ENCODE peak calls at places on chromosome 2, in nine cellular contexts. X, J, Q, A, R, L, T, N and H are unnamed samples.

GRCh38 chr2:44680983-44681481 is 260.5 kb upstream of the SIX3 start:
- DNase-seq in X (no peak), J (no peak), Q (no peak), A (no peak), R (no peak), L (no peak), T (no peak), N (no peak), H (no peak)

GRCh38 chr2:154710078-154710477 is 11.6 kb downstream of the KCNJ3 start:
- DNase-seq in X (no peak), J (no peak), Q (no peak), A (no peak), R (no peak), L (no peak), T (no peak), N (no peak), H (no peak)

GRCh38 chr2:203914546-203915169 is 21.9 kb upstream of the ICOS start:
- DNase-seq in X (no peak), J (no peak), Q (no peak), A (no peak), R (no peak), L (no peak), T (no peak), N (no peak), H (no peak)

GRCh38 chr2:147331790-147332419 is 512.9 kb upstream of the ACVR2A start:
- DNase-seq in X (no peak), J (no peak), Q (peak; percentile 42), A (peak; percentile 42), R (no peak), L (no peak), T (no peak), N (peak; percentile 77), H (no peak)

GRCh38 chr2:1369905-1370304 is 43.4 kb upstream of the TPO start:
- DNase-seq in X (no peak), J (no peak), Q (no peak), A (no peak), R (no peak), L (no peak), T (no peak), N (no peak), H (no peak)

GRCh38 chr2:17429130-17429529 is 89.1 kb downstream of the RAD51AP2 start:
- DNase-seq in X (no peak), J (no peak), Q (no peak), A (peak; percentile 95), R (no peak), L (no peak), T (no peak), N (no peak), H (no peak)

GRCh38 chr2:237864940-237865622 is 5.7 kb downstream of the RAMP1 start:
- DNase-seq in X (peak; percentile 54), J (peak; percentile 41), Q (no peak), A (peak; percentile 64), R (no peak), L (no peak), T (peak; percentile 76), N (no peak), H (no peak)

GRCh38 chr2:8203354-8203753 is 478.5 kb upstream of the ID2 start:
- DNase-seq in X (no peak), J (no peak), Q (no peak), A (no peak), R (no peak), L (no peak), T (no peak), N (no peak), H (no peak)

GRCh38 chr2:234091432-234091879 is 41.0 kb downstream of the SPP2 start:
- DNase-seq in X (no peak), J (no peak), Q (no peak), A (peak; percentile 72), R (no peak), L (no peak), T (no peak), N (no peak), H (no peak)

GRCh38 chr2:148540022-148540421 is 104.5 kb upstream of the EPC2 start:
- DNase-seq in X (no peak), J (no peak), Q (no peak), A (no peak), R (no peak), L (no peak), T (peak; percentile 53), N (no peak), H (no peak)

GRCh38 chr2:113754160-113754559 is 2.3 kb downstream of the SLC35F5 start:
- DNase-seq in X (no peak), J (no peak), Q (no peak), A (no peak), R (no peak), L (no peak), T (no peak), N (no peak), H (no peak)

GRCh38 chr2:100178085-100178788 is 35.8 kb upstream of the AFF3 start:
- DNase-seq in X (no peak), J (no peak), Q (peak; percentile 25), A (peak; percentile 48), R (no peak), L (no peak), T (no peak), N (peak; percentile 96), H (no peak)

GRCh38 chr2:197328461-197328860 is 17.9 kb upstream of the ANKRD44 start:
- DNase-seq in X (no peak), J (no peak), Q (no peak), A (no peak), R (no peak), L (no peak), T (no peak), N (no peak), H (no peak)

DNA sequence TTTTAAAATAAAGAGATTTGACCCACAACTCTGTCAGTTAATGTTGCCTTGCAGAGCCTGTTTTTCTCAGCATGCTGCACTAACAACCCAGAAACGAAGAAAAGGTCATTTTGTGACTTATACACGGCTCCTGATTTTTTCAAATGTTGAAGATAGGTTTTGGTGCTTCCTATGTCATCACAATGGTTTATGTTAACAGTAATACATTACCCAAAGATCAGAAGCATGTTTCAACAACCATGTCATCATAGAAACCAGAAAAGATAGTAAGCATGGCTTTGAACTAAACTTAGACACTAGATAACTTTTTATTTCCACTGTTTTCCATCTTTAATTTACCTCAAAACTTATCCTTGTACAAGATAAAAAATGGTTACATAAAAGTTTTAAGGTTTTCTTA is 10.1 kb downstream of the BAZ2B start:
- DNase-seq in X (no peak), J (no peak), Q (no peak), A (no peak), R (no peak), L (no peak), T (no peak), N (no peak), H (no peak)
- H3K27ac ChIP-seq in X (no peak overlapping the region), J (peak overlapping the region; percentile 59), Q (peak overlapping the region; percentile 27), A (no peak overlapping the region), R (peak overlapping the region; percentile 55), L (peak overlapping the region; percentile 72), T (no peak overlapping the region), N (no peak overlapping the region), H (peak overlapping the region; percentile 20)

GRCh38 chr2:68169308-68169707 is 11.6 kb downstream of the PNO1 start:
- DNase-seq in X (no peak), J (no peak), Q (no peak), A (no peak), R (no peak), L (no peak), T (no peak), N (peak; percentile 63), H (no peak)

GRCh38 chr2:68171146-68171545 is 13.5 kb downstream of the PNO1 start:
- DNase-seq in X (no peak), J (no peak), Q (no peak), A (no peak), R (no peak), L (no peak), T (no peak), N (no peak), H (no peak)

GRCh38 chr2:68177541-68177940 is 19.9 kb downstream of the PNO1 start:
- DNase-seq in X (no peak), J (no peak), Q (no peak), A (no peak), R (no peak), L (no peak), T (no peak), N (no peak), H (no peak)

GRCh38 chr2:68171684-68172083 is 14.0 kb downstream of the PNO1 start:
- DNase-seq in X (no peak), J (no peak), Q (no peak), A (no peak), R (no peak), L (no peak), T (no peak), N (no peak), H (no peak)

GRCh38 chr2:68172990-68173715 is 15.5 kb downstream of the PNO1 start:
- DNase-seq in X (no peak), J (no peak), Q (no peak), A (peak; percentile 75), R (no peak), L (no peak), T (no peak), N (peak; percentile 85), H (no peak)
- H3K27ac ChIP-seq in X (no peak overlapping the region), J (no peak overlapping the region), Q (no peak overlapping the region), A (no peak overlapping the region), R (no peak overlapping the region), L (no peak overlapping the region), T (no peak overlapping the region), N (peak overlapping the region; percentile 83), H (no peak overlapping the region)

DNA sequence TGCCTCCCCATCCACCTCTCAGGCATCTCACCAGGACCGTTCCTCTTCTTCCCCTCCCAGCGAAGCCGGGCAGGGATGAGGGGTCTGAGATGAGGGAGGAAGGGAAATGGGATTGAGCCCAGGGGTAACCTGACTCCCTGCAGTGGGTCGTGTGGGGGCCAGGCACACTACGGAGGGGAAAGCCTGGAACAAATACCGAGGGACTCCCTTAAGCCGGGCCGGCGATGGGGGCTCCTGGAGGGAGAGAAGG is 250 bp upstream of the SPEG start:
- DNase-seq in X (no peak), J (no peak), Q (no peak), A (no peak), R (no peak), L (no peak), T (no peak), N (no peak), H (peak; percentile 75)
- H3K27ac ChIP-seq in X (peak overlapping the region; percentile 89), J (no peak overlapping the region), Q (peak overlapping the region; percentile 25), A (no peak overlapping the region), R (no peak overlapping the region), L (peak overlapping the region; percentile 93), T (peak overlapping the region; percentile 97), N (no peak overlapping the region), H (peak overlapping the region; percentile 10)

GRCh38 chr2:98467652-98468051 is 23.0 kb downstream of the INPP4A start:
- DNase-seq in X (no peak), J (no peak), Q (no peak), A (no peak), R (no peak), L (no peak), T (no peak), N (no peak), H (no peak)
- H3K27ac ChIP-seq in X (no peak overlapping the region), J (no peak overlapping the region), Q (no peak overlapping the region), A (no peak overlapping the region), R (no peak overlapping the region), L (no peak overlapping the region), T (no peak overlapping the region), N (no peak overlapping the region), H (no peak overlapping the region)

DNA sequence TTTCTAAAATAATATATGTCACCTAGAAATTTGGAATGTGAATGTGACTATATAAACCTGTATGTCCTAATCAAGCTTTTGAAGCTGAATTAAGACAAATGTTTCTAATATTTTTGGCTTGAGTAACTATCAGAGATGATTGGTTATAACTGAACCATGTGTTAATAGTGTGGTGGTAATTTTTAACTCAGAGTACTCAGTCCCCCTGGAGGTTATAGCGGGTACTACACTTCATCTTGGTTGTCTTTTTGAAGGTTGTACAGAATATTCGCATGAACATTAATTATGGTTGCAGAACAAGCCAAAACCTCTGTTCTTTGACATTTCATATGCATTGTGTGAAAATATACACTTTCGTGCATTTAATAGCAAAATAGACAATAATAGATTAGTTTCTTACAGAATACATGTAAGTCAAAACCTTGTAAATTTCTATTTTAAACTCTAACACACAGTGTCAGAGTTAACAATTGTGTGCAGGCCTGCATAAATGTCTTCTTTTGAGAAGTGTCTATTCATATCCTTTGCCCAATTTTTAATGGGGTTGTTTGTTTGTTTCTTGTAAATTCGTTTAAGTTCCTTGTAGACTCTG is 86.0 kb downstream of the OSBPL6 start:
- DNase-seq in X (peak; percentile 6), J (no peak), Q (peak; percentile 46), A (peak; percentile 41), R (no peak), L (peak; percentile 51), T (no peak), N (peak; percentile 84), H (no peak)
- H3K27ac ChIP-seq in X (no peak overlapping the region), J (no peak overlapping the region), Q (no peak overlapping the region), A (no peak overlapping the region), R (peak overlapping the region; percentile 80), L (no peak overlapping the region), T (no peak overlapping the region), N (no peak overlapping the region), H (no peak overlapping the region)